ENCODE peak calls at places on chromosomes 4 and X, in six cellular contexts. V, U, R, B, P and I are unnamed samples.
A peak's percentile ranks its signal among the peaks of the same experiment; 100 is the strongest.

GRCh38 chr4:48047896-48048295 is 31.3 kb downstream of the NIPAL1 start:
- DNase-seq in U (no peak), R (no peak), P (no peak), V (no peak), B (no peak), I (no peak)

GRCh38 chrX:13770013-13770412 is 35.5 kb downstream of the OFD1 start:
- DNase-seq in P (no peak), V (no peak), U (no peak), B (no peak), R (no peak), I (no peak)

GRCh38 chr4:52643846-52644245 is 15.3 kb downstream of the USP46 start:
- DNase-seq in V (no peak), B (peak; percentile 56), U (peak; percentile 78), P (no peak), R (no peak), I (peak; percentile 77)

GRCh38 chrX:86047174-86047991 is at the start of gene CHM:
- DNase-seq in B (peak; percentile 78), R (peak; percentile 72), V (peak; percentile 89), U (peak; percentile 83), P (peak; percentile 81), I (peak; percentile 87)

GRCh38 chr4:176784816-176785215 is 7.9 kb downstream of the VEGFC start:
- DNase-seq in R (no peak), P (no peak), U (no peak), V (no peak), B (peak; percentile 7), I (peak; percentile 24)

GRCh38 chr4:103098746-103099421 is 750 bp downstream of the BDH2 start:
- DNase-seq in B (peak; percentile 10), R (no peak), V (no peak), P (peak; percentile 4), U (no peak), I (peak; percentile 53)

GRCh38 chr4:187286536-187286935 is 562.9 kb upstream of the FAT1 start:
- DNase-seq in V (no peak), U (peak; percentile 50), P (no peak), R (no peak), B (peak; percentile 14), I (no peak)

GRCh38 chr4:187127456-187127855 is 403.8 kb upstream of the FAT1 start:
- DNase-seq in B (no peak), V (no peak), R (no peak), U (no peak), P (no peak), I (no peak)

GRCh38 chrX:6550999-6551398 is 16.1 kb upstream of the VCX3A start:
- DNase-seq in R (no peak), U (no peak), B (no peak), V (no peak), P (no peak), I (no peak)

GRCh38 chrX:154991039-154991438 is 31.5 kb downstream of the F8 start:
- DNase-seq in B (no peak), V (no peak), R (no peak), U (no peak), P (no peak), I (no peak)
- H3K4me3 ChIP-seq in B (no peak overlapping the region), V (no peak overlapping the region), R (no peak overlapping the region), U (no peak overlapping the region), P (no peak overlapping the region), I (no peak overlapping the region)

DNA sequence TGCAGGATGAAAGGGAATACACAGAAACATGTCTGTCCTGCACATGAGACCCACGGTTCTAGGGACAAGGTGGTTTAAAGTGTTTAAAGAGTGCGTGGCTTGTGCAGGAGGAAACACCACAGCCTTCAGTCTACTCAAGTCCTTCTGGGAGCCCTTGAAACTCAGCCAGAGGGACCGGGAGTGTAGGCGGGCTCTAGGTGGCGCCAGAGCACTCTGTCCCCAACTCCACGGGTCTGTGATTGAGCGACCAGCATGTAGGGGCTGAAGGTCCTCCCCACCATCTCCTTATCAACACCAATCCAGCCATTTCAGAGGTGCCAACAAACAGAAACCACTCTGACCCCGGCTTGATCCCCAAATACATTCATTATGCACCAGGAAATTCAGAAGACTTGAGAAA is 82.0 kb upstream of the CLDN34 start:
- DNase-seq in V (peak; percentile 43), R (peak; percentile 62), B (peak; percentile 56), U (peak; percentile 55), P (peak; percentile 75), I (peak; percentile 72)
- H2AFZ ChIP-seq in V (no peak overlapping the region), R (no peak overlapping the region), B (no peak overlapping the region), U (no peak overlapping the region), P (no peak overlapping the region), I (no peak overlapping the region)

GRCh38 chr4:101022151-101023024 is 324.9 kb downstream of the PPP3CA start:
- DNase-seq in V (no peak), B (no peak), U (peak; percentile 54), R (no peak), P (no peak), I (peak; percentile 54)

GRCh38 chr4:101019941-101020401 is 327.4 kb downstream of the PPP3CA start:
- DNase-seq in U (peak; percentile 41), P (peak; percentile 15), V (peak; percentile 46), R (no peak), B (peak; percentile 52), I (no peak)

GRCh38 chr4:101018836-101019235 is 328.5 kb downstream of the PPP3CA start:
- DNase-seq in P (no peak), U (no peak), B (no peak), V (peak; percentile 88), R (no peak), I (no peak)

GRCh38 chr4:101020956-101021355 is 326.4 kb downstream of the PPP3CA start:
- DNase-seq in P (no peak), R (no peak), U (peak; percentile 81), B (no peak), V (peak; percentile 34), I (peak; percentile 75)

GRCh38 chr4:101019313-101019712 is 328.0 kb downstream of the PPP3CA start:
- DNase-seq in R (no peak), P (no peak), B (no peak), V (no peak), U (no peak), I (no peak)
- H3K4me2 ChIP-seq in R (no peak overlapping the region), P (no peak overlapping the region), B (no peak overlapping the region), V (peak overlapping the region; percentile 42), U (no peak overlapping the region), I (no peak overlapping the region)

DNA sequence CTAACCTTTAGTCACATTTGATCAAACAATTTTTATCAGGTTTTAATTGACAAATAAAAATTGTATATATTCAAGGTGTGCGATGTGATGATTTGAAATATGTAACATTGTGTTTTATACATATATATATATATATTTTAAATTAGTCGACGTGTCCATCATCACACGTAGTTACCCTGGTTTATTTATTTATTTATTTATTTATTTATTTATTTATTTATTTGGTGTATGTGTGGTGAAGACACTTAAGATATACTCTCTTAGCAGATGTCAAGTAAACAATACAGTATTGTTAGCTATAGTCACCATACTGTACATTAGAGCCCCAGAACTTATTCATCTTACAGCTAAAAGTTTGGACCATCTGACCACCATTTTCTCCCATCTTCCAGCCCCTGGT is 224.9 kb upstream of the HHIP start:
- DNase-seq in V (no peak), U (no peak), P (no peak), R (no peak), B (no peak), I (no peak)
- H3K4me3 ChIP-seq in V (no peak overlapping the region), U (no peak overlapping the region), P (no peak overlapping the region), R (no peak overlapping the region), B (no peak overlapping the region), I (no peak overlapping the region)

GRCh38 chr4:54230479-54231418 is 1.7 kb downstream of the PDGFRA start:
- DNase-seq in P (peak; percentile 69), U (peak; percentile 70), V (no peak), B (peak; percentile 23), R (peak; percentile 49), I (peak; percentile 78)
- H2AFZ ChIP-seq in P (peak overlapping the region; percentile 93), U (no peak overlapping the region), V (no peak overlapping the region), B (peak overlapping the region; percentile 18), R (peak overlapping the region; percentile 6), I (no peak overlapping the region)